ENCODE peak calls at places on chromosomes 5 and 9, in ten cellular contexts. One of them, this sample, is unnamed.

GRCh38 chr5:76958976-76959767 is 6.3 kb downstream of the CRHBP start:
- DNase-seq in HAP-1: no peak
- DNase-seq in tibial artery: no peak
- DNase-seq in sigmoid colon: no peak
- DNase-seq in fibroblast of villous mesenchyme: peak
- DNase-seq in heart left ventricle: no peak
- DNase-seq in adipocyte: peak
- DNase-seq in skeletal muscle cell: no peak
- DNase-seq in dorsolateral prefrontal cortex: no peak
- DNase-seq in testis: no peak
- DNase-seq in this sample: no peak

GRCh38 chr5:1885777-1886633 is 3.3 kb upstream of the IRX4 start:
- DNase-seq in adipocyte: no peak
- DNase-seq in dorsolateral prefrontal cortex: no peak
- DNase-seq in heart left ventricle: no peak
- DNase-seq in tibial artery: no peak
- DNase-seq in testis: no peak
- DNase-seq in fibroblast of villous mesenchyme: no peak
- DNase-seq in skeletal muscle cell: no peak
- DNase-seq in sigmoid colon: no peak
- DNase-seq in HAP-1: no peak
- DNase-seq in this sample: no peak

GRCh38 chr5:91339053-91339710 is 43.9 kb downstream of the ARRDC3 start:
- DNase-seq in HAP-1: peak
- DNase-seq in sigmoid colon: no peak
- DNase-seq in fibroblast of villous mesenchyme: peak
- DNase-seq in skeletal muscle cell: no peak
- DNase-seq in testis: no peak
- DNase-seq in heart left ventricle: no peak
- DNase-seq in dorsolateral prefrontal cortex: no peak
- DNase-seq in tibial artery: no peak
- DNase-seq in adipocyte: peak
- DNase-seq in this sample: no peak

GRCh38 chr5:72597456-72597948 is 90.3 kb upstream of the ZNF366 start:
- DNase-seq in skeletal muscle cell: peak
- DNase-seq in dorsolateral prefrontal cortex: no peak
- DNase-seq in HAP-1: no peak
- DNase-seq in sigmoid colon: no peak
- DNase-seq in heart left ventricle: no peak
- DNase-seq in tibial artery: no peak
- DNase-seq in adipocyte: peak
- DNase-seq in fibroblast of villous mesenchyme: peak
- DNase-seq in testis: no peak
- DNase-seq in this sample: no peak

GRCh38 chr5:149274964-149275363 is 3.3 kb downstream of the AFAP1L1 start:
- DNase-seq in dorsolateral prefrontal cortex: no peak
- DNase-seq in heart left ventricle: no peak
- DNase-seq in sigmoid colon: peak
- DNase-seq in skeletal muscle cell: no peak
- DNase-seq in adipocyte: peak
- DNase-seq in fibroblast of villous mesenchyme: no peak
- DNase-seq in testis: no peak
- DNase-seq in HAP-1: no peak
- DNase-seq in tibial artery: no peak
- DNase-seq in this sample: no peak

GRCh38 chr9:132694144-132694543 is 23.9 kb downstream of the GTF3C4 start:
- DNase-seq in tibial artery: no peak
- DNase-seq in heart left ventricle: no peak
- DNase-seq in adipocyte: no peak
- DNase-seq in fibroblast of villous mesenchyme: no peak
- DNase-seq in sigmoid colon: no peak
- DNase-seq in skeletal muscle cell: no peak
- DNase-seq in testis: no peak
- DNase-seq in HAP-1: no peak
- DNase-seq in dorsolateral prefrontal cortex: no peak
- DNase-seq in this sample: no peak

GRCh38 chr5:171907731-171908343 is 98.6 kb downstream of the FBXW11 start:
- DNase-seq in HAP-1: peak
- DNase-seq in dorsolateral prefrontal cortex: no peak
- DNase-seq in tibial artery: peak
- DNase-seq in heart left ventricle: peak
- DNase-seq in fibroblast of villous mesenchyme: peak
- DNase-seq in skeletal muscle cell: no peak
- DNase-seq in adipocyte: peak
- DNase-seq in testis: peak
- DNase-seq in sigmoid colon: no peak
- DNase-seq in this sample: peak

GRCh38 chr5:35129921-35130485 is 82.3 kb upstream of the AGXT2 start:
- DNase-seq in dorsolateral prefrontal cortex: no peak
- DNase-seq in sigmoid colon: no peak
- DNase-seq in fibroblast of villous mesenchyme: no peak
- DNase-seq in adipocyte: peak
- DNase-seq in skeletal muscle cell: no peak
- DNase-seq in heart left ventricle: no peak
- DNase-seq in testis: no peak
- DNase-seq in tibial artery: no peak
- DNase-seq in HAP-1: no peak
- DNase-seq in this sample: peak

GRCh38 chr9:86600291-86600690 is 246.1 kb upstream of the TUT7 start:
- DNase-seq in testis: no peak
- DNase-seq in dorsolateral prefrontal cortex: no peak
- DNase-seq in HAP-1: no peak
- DNase-seq in tibial artery: no peak
- DNase-seq in heart left ventricle: no peak
- DNase-seq in sigmoid colon: no peak
- DNase-seq in skeletal muscle cell: no peak
- DNase-seq in fibroblast of villous mesenchyme: peak
- DNase-seq in adipocyte: peak
- DNase-seq in this sample: no peak

GRCh38 chr9:9170735-9171134 is 1371.2 kb upstream of the DMAC1 start:
- DNase-seq in adipocyte: no peak
- DNase-seq in HAP-1: no peak
- DNase-seq in tibial artery: no peak
- DNase-seq in sigmoid colon: no peak
- DNase-seq in skeletal muscle cell: no peak
- DNase-seq in testis: no peak
- DNase-seq in heart left ventricle: no peak
- DNase-seq in fibroblast of villous mesenchyme: no peak
- DNase-seq in dorsolateral prefrontal cortex: no peak
- DNase-seq in this sample: no peak

GRCh38 chr5:127863610-127864395 is 160.6 kb downstream of the CCDC192 start:
- DNase-seq in dorsolateral prefrontal cortex: no peak
- DNase-seq in skeletal muscle cell: no peak
- DNase-seq in adipocyte: no peak
- DNase-seq in tibial artery: no peak
- DNase-seq in testis: no peak
- DNase-seq in sigmoid colon: no peak
- DNase-seq in heart left ventricle: no peak
- DNase-seq in HAP-1: no peak
- DNase-seq in fibroblast of villous mesenchyme: no peak
- DNase-seq in this sample: no peak

GRCh38 chr5:65961644-65962043 is 35.3 kb downstream of the ERBIN start:
- DNase-seq in adipocyte: peak
- DNase-seq in dorsolateral prefrontal cortex: no peak
- DNase-seq in tibial artery: no peak
- DNase-seq in HAP-1: no peak
- DNase-seq in heart left ventricle: no peak
- DNase-seq in fibroblast of villous mesenchyme: peak
- DNase-seq in sigmoid colon: no peak
- DNase-seq in testis: no peak
- DNase-seq in skeletal muscle cell: peak
- DNase-seq in this sample: no peak

GRCh38 chr5:2317540-2317939 is 433.9 kb downstream of the IRX2 start:
- DNase-seq in HAP-1: no peak
- DNase-seq in sigmoid colon: no peak
- DNase-seq in skeletal muscle cell: no peak
- DNase-seq in dorsolateral prefrontal cortex: no peak
- DNase-seq in heart left ventricle: no peak
- DNase-seq in fibroblast of villous mesenchyme: no peak
- DNase-seq in tibial artery: no peak
- DNase-seq in testis: no peak
- DNase-seq in adipocyte: no peak
- DNase-seq in this sample: peak

GRCh38 chr9:114930063-114930812 is at the start of gene TNFSF8:
- DNase-seq in adipocyte: no peak
- DNase-seq in testis: no peak
- DNase-seq in skeletal muscle cell: no peak
- DNase-seq in HAP-1: no peak
- DNase-seq in fibroblast of villous mesenchyme: no peak
- DNase-seq in sigmoid colon: no peak
- DNase-seq in tibial artery: no peak
- DNase-seq in heart left ventricle: peak
- DNase-seq in dorsolateral prefrontal cortex: no peak
- DNase-seq in this sample: peak

DNA sequence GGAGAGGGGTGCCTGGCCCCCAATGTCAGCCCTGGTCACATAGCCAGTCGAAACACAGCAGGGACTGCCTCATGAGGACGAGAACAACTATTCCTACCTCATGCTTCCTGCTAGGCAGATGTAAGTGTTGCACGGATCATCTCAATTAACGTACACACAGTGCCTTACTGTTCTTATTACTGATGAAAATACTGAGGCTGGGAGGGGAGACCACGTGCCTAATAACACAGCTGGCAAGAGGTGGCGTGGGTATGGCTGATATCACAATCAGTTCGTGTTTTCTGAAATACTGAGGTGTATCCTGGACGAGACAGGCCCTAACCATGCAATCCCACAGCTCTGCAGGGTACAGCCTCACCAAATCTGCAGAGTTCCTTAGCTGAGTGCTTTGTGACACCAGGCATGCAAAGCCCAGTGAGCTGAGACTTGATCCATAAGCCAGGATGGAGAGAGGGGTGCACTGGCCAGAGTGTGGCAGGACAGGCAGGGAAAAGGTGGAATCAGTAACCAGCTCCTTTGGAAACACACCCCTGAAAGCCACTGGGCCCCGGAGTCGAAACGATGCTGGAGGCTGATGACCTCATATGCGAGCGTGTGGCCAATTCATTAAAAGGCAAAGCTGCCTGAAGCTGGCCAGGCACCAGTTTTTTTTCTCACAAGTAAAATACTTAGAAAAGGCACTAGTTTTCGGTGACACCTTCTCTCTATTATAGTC is 64.0 kb downstream of the PRRT1B start:
- DNase-seq in HAP-1: no peak
- DNase-seq in dorsolateral prefrontal cortex: no peak
- DNase-seq in tibial artery: peak
- DNase-seq in adipocyte: peak
- DNase-seq in testis: peak
- DNase-seq in heart left ventricle: peak
- DNase-seq in sigmoid colon: peak
- DNase-seq in skeletal muscle cell: no peak
- DNase-seq in fibroblast of villous mesenchyme: peak
- DNase-seq in this sample: no peak
- H3K4me3 ChIP-seq in HAP-1: no peak
- H3K4me3 ChIP-seq in dorsolateral prefrontal cortex: no peak
- H3K4me3 ChIP-seq in tibial artery: peak
- H3K4me3 ChIP-seq in adipocyte: peak
- H3K4me3 ChIP-seq in testis: no peak
- H3K4me3 ChIP-seq in heart left ventricle: peak
- H3K4me3 ChIP-seq in sigmoid colon: peak
- H3K4me3 ChIP-seq in skeletal muscle cell: no peak
- H3K4me3 ChIP-seq in fibroblast of villous mesenchyme: no peak
- H3K4me3 ChIP-seq in this sample: no peak

DNA sequence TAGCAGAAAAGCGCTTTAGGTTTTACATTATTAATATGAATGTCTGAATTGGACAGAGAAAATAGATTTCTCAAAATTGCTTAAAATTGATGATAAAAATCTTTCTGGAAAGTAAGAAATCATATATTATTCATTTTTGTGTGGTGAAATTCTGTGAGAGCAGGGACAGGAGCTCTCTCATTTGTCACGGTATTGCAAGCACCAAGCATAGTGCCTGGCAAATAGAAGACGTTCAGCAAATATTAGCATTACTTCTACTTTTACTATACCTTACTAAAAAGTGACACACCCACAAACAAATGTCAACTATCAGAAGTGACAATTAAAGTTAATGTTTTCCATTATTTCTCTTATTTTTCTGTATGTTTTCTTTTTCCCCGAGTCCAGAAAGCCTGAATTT is 69.1 kb downstream of the XRCC4 start:
- DNase-seq in dorsolateral prefrontal cortex: no peak
- DNase-seq in sigmoid colon: no peak
- DNase-seq in HAP-1: no peak
- DNase-seq in fibroblast of villous mesenchyme: no peak
- DNase-seq in adipocyte: no peak
- DNase-seq in tibial artery: no peak
- DNase-seq in heart left ventricle: no peak
- DNase-seq in testis: no peak
- DNase-seq in skeletal muscle cell: no peak
- DNase-seq in this sample: no peak
- H3K4me3 ChIP-seq in dorsolateral prefrontal cortex: no peak
- H3K4me3 ChIP-seq in sigmoid colon: no peak
- H3K4me3 ChIP-seq in HAP-1: no peak
- H3K4me3 ChIP-seq in fibroblast of villous mesenchyme: no peak
- H3K4me3 ChIP-seq in adipocyte: peak
- H3K4me3 ChIP-seq in tibial artery: no peak
- H3K4me3 ChIP-seq in heart left ventricle: no peak
- H3K4me3 ChIP-seq in testis: no peak
- H3K4me3 ChIP-seq in skeletal muscle cell: no peak
- H3K4me3 ChIP-seq in this sample: no peak

DNA sequence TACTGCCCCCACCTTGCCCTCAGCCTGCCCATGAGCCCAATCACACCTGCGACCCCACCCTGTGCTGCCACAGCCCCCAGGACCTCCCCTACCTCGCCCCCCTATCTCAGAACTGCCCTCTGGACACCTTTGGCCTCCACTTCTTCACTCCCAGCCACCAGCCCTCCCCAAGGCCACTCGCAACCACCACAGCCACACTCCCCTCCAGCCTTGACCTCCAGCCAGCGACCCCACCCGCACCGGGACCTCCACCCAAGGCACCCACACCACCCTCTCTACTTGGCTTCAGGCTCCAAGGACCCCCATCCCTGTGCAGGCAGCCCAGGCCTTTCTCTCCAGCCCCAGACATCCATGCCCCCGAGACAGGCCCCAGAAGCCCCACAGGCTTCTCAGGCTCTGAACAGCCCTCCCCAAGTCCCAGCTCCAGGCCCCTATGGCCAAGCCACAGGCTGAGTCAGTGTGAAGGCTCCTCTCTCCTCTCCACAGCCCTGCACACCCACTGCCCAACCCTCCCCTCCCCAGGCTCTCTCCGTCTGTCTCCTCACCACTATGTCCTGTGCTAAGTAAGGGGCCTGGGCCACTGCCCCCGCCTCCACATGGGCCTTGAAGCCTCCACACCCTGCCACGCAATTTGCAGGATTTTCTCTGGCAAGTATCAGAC is 2.0 kb downstream of the AK1 start:
- DNase-seq in sigmoid colon: peak
- DNase-seq in testis: no peak
- DNase-seq in fibroblast of villous mesenchyme: no peak
- DNase-seq in adipocyte: peak
- DNase-seq in tibial artery: no peak
- DNase-seq in skeletal muscle cell: peak
- DNase-seq in heart left ventricle: no peak
- DNase-seq in HAP-1: no peak
- DNase-seq in dorsolateral prefrontal cortex: no peak
- DNase-seq in this sample: no peak
- H3K4me3 ChIP-seq in sigmoid colon: no peak
- H3K4me3 ChIP-seq in testis: no peak
- H3K4me3 ChIP-seq in fibroblast of villous mesenchyme: no peak
- H3K4me3 ChIP-seq in adipocyte: peak
- H3K4me3 ChIP-seq in tibial artery: no peak
- H3K4me3 ChIP-seq in skeletal muscle cell: peak
- H3K4me3 ChIP-seq in heart left ventricle: peak
- H3K4me3 ChIP-seq in HAP-1: no peak
- H3K4me3 ChIP-seq in dorsolateral prefrontal cortex: no peak
- H3K4me3 ChIP-seq in this sample: no peak

GRCh38 chr5:97657239-97657638 is 474.2 kb upstream of the RIOK2 start:
- DNase-seq in tibial artery: no peak
- DNase-seq in HAP-1: no peak
- DNase-seq in fibroblast of villous mesenchyme: no peak
- DNase-seq in dorsolateral prefrontal cortex: no peak
- DNase-seq in skeletal muscle cell: no peak
- DNase-seq in sigmoid colon: no peak
- DNase-seq in heart left ventricle: no peak
- DNase-seq in adipocyte: no peak
- DNase-seq in testis: no peak
- DNase-seq in this sample: no peak
- H3K4me3 ChIP-seq in tibial artery: no peak
- H3K4me3 ChIP-seq in HAP-1: no peak
- H3K4me3 ChIP-seq in fibroblast of villous mesenchyme: no peak
- H3K4me3 ChIP-seq in dorsolateral prefrontal cortex: no peak
- H3K4me3 ChIP-seq in skeletal muscle cell: no peak
- H3K4me3 ChIP-seq in sigmoid colon: no peak
- H3K4me3 ChIP-seq in heart left ventricle: no peak
- H3K4me3 ChIP-seq in adipocyte: no peak
- H3K4me3 ChIP-seq in testis: no peak
- H3K4me3 ChIP-seq in this sample: no peak

This sample was measured in colonic mucosa.